ENCODE peak calls at places on chromosome 13, in four cellular contexts. M is B cell, G is GM04503, N is nephron progenitor cell. U is an unnamed sample.

GRCh38 chr13:94917814-94918213 is 205.5 kb upstream of the SOX21 start:
- DNase-seq in M (no peak), G (no peak), N (peak; percentile 33), U (no peak)

GRCh38 chr13:48156466-48156865 is 61.6 kb upstream of the MED4 start:
- DNase-seq in M (peak; percentile 52), G (no peak), N (no peak), U (no peak)

GRCh38 chr13:44313674-44314073 is 60.0 kb upstream of the SERP2 start:
- DNase-seq in M (no peak), G (no peak), N (no peak), U (peak; percentile 89)

GRCh38 chr13:37409756-37410155 is 188.8 kb downstream of the POSTN start:
- DNase-seq in M (no peak), G (no peak), N (no peak), U (no peak)

GRCh38 chr13:46903748-46904147 is 6.9 kb upstream of the HTR2A start:
- DNase-seq in M (no peak), G (no peak), N (no peak), U (no peak)

GRCh38 chr13:92512852-92513251 is 713.8 kb upstream of the GPC6 start:
- DNase-seq in M (no peak), G (no peak), N (no peak), U (no peak)

GRCh38 chr13:85277753-85278152 is 521.5 kb downstream of the SLITRK6 start:
- DNase-seq in M (no peak), G (no peak), N (no peak), U (peak; percentile 63)

GRCh38 chr13:58597552-58597951 is 966.0 kb downstream of the PCDH17 start:
- DNase-seq in M (no peak), G (no peak), N (no peak), U (no peak)

GRCh38 chr13:84037937-84038464 is 155.7 kb upstream of the SLITRK1 start:
- DNase-seq in M (no peak), G (no peak), N (no peak), U (no peak)

GRCh38 chr13:104357174-104357573 is 1291.0 kb upstream of the SLC10A2 start:
- DNase-seq in M (no peak), G (no peak), N (no peak), U (no peak)

GRCh38 chr13:37616131-37616530 is 17.6 kb upstream of the POSTN start:
- DNase-seq in M (no peak), G (no peak), N (no peak), U (peak; percentile 45)

GRCh38 chr13:97139704-97140103 is 82.4 kb upstream of the MBNL2 start:
- DNase-seq in M (no peak), G (no peak), N (no peak), U (no peak)

GRCh38 chr13:95498886-95499285 is 53.6 kb upstream of the CLDN10 start:
- DNase-seq in M (no peak), G (no peak), N (no peak), U (no peak)

GRCh38 chr13:64471916-64472315 is 2758.2 kb downstream of the PCDH9 start:
- DNase-seq in M (no peak), G (peak; percentile 7), N (no peak), U (peak; percentile 48)

U was measured in RCC 7860.